ENCODE peak calls at places on chromosomes 4 and X, in five cellular contexts. D is IMR-90, E is HepG2, T is GM12878, F is SK-N-SH. Q is an unnamed sample.

GRCh38 chr4:87007345-87008181 is 72.8 kb downstream of the AFF1 start:
- DNase-seq in D (peak; percentile 54), E (no peak), T (no peak), F (peak; percentile 61), Q (no peak)

GRCh38 chr4:144687466-144687865 is 41.5 kb downstream of the HHIP start:
- DNase-seq in D (no peak), E (no peak), T (no peak), F (no peak), Q (no peak)

GRCh38 chr4:113639311-113639710 is 122.2 kb downstream of the CAMK2D start:
- DNase-seq in D (no peak), E (no peak), T (no peak), F (no peak), Q (no peak)

GRCh38 chr4:48031802-48032525 is 15.4 kb downstream of the NIPAL1 start:
- DNase-seq in D (peak; percentile 29), E (no peak), T (no peak), F (no peak), Q (no peak)

GRCh38 chr4:52142816-52143215 is 91.7 kb downstream of the SPATA18 start:
- DNase-seq in D (no peak), E (no peak), T (no peak), F (no peak), Q (no peak)

GRCh38 chr4:22635692-22636091 is 57.0 kb upstream of the GBA3 start:
- DNase-seq in D (no peak), E (no peak), T (no peak), F (no peak), Q (no peak)

GRCh38 chr4:2962614-2963184 is 507 bp downstream of the NOP14 start:
- DNase-seq in D (peak; percentile 38), E (peak; percentile 12), T (no peak), F (no peak), Q (no peak)

GRCh38 chr4:170853422-170854021 is 763.8 kb upstream of the AADAT start:
- DNase-seq in D (no peak), E (peak; percentile 19), T (peak; percentile 9), F (peak; percentile 33), Q (peak; percentile 15)

GRCh38 chr4:47251363-47252135 is 212.0 kb downstream of the COMMD8 start:
- DNase-seq in D (no peak), E (no peak), T (no peak), F (no peak), Q (no peak)

GRCh38 chr4:91127891-91128290 is 1000.7 kb downstream of the CCSER1 start:
- DNase-seq in D (no peak), E (no peak), T (no peak), F (no peak), Q (no peak)

GRCh38 chr4:173537628-173538147 is 7.7 kb upstream of the HAND2 start:
- DNase-seq in D (no peak), E (no peak), T (no peak), F (no peak), Q (no peak)

GRCh38 chr4:105937759-105938158 is 42.5 kb downstream of the NPNT start:
- DNase-seq in D (no peak), E (no peak), T (no peak), F (no peak), Q (no peak)

GRCh38 chrX:150767475-150768131 is 74.4 kb downstream of the MTMR1 start:
- DNase-seq in D (peak; percentile 92), E (no peak), T (no peak), F (no peak), Q (peak; percentile 47)

GRCh38 chr4:26206981-26207380 is 113.8 kb upstream of the RBPJ start:
- DNase-seq in D (no peak), E (no peak), T (no peak), F (no peak), Q (no peak)

GRCh38 chr4:145530662-145531061 is 49.0 kb downstream of the SMAD1 start:
- DNase-seq in D (no peak), E (no peak), T (no peak), F (no peak), Q (no peak)

GRCh38 chr4:40916880-40917279 is 167.1 kb downstream of the NSUN7 start:
- DNase-seq in D (no peak), E (peak; percentile 27), T (no peak), F (no peak), Q (peak; percentile 60)

GRCh38 chr4:46389301-46389761 is 597 bp downstream of the GABRA2 start:
- DNase-seq in D (no peak), E (peak; percentile 2), T (no peak), F (peak; percentile 15), Q (no peak)

GRCh38 chrX:129736491-129736890 is 2.3 kb upstream of the XPNPEP2 start:
- DNase-seq in D (no peak), E (peak; percentile 39), T (no peak), F (no peak), Q (no peak)

GRCh38 chr4:71441186-71442169 is 102.7 kb downstream of the SLC4A4 start:
- DNase-seq in D (peak; percentile 52), E (no peak), T (no peak), F (no peak), Q (peak; percentile 7)

GRCh38 chr4:139950568-139950967 is 203.4 kb downstream of the MAML3 start:
- DNase-seq in D (no peak), E (no peak), T (peak; percentile 83), F (no peak), Q (no peak)

GRCh38 chr4:169268951-169269781 is 1.6 kb downstream of the SH3RF1 start:
- DNase-seq in D (peak; percentile 87), E (peak; percentile 75), T (no peak), F (no peak), Q (no peak)

GRCh38 chrX:53682885-53683555 is 3.5 kb downstream of the HUWE1 start:
- DNase-seq in D (peak; percentile 50), E (peak; percentile 43), T (no peak), F (peak; percentile 47), Q (peak; percentile 26)

GRCh38 chrX:6778547-6779231 is 243.8 kb upstream of the VCX3A start:
- DNase-seq in D (no peak), E (no peak), T (no peak), F (no peak), Q (no peak)

GRCh38 chrX:9293903-9294302 is 171.0 kb upstream of the TBL1X start:
- DNase-seq in D (no peak), E (no peak), T (no peak), F (peak; percentile 12), Q (no peak)

GRCh38 chr4:172596206-172596605 is 572.4 kb upstream of the GALNT7 start:
- DNase-seq in D (no peak), E (no peak), T (no peak), F (no peak), Q (no peak)

GRCh38 chrX:45449982-45450381 is 249.3 kb upstream of the DIPK2B start:
- DNase-seq in D (no peak), E (no peak), T (no peak), F (no peak), Q (no peak)

GRCh38 chrX:115068896-115069295 is 51.5 kb upstream of the IL13RA2 start:
- DNase-seq in D (no peak), E (no peak), T (no peak), F (peak; percentile 3), Q (no peak)

GRCh38 chrX:122094611-122095010 is 1047.2 kb downstream of the GLUD2 start:
- DNase-seq in D (no peak), E (no peak), T (no peak), F (no peak), Q (no peak)

GRCh38 chrX:1685460-1685859 is 70.6 kb downstream of the ASMT start:
- DNase-seq in D (no peak), E (no peak), T (no peak), F (no peak), Q (no peak)

GRCh38 chr4:54155936-54156335 is 56.0 kb downstream of the GSX2 start:
- DNase-seq in D (no peak), E (no peak), T (no peak), F (no peak), Q (no peak)

DNA sequence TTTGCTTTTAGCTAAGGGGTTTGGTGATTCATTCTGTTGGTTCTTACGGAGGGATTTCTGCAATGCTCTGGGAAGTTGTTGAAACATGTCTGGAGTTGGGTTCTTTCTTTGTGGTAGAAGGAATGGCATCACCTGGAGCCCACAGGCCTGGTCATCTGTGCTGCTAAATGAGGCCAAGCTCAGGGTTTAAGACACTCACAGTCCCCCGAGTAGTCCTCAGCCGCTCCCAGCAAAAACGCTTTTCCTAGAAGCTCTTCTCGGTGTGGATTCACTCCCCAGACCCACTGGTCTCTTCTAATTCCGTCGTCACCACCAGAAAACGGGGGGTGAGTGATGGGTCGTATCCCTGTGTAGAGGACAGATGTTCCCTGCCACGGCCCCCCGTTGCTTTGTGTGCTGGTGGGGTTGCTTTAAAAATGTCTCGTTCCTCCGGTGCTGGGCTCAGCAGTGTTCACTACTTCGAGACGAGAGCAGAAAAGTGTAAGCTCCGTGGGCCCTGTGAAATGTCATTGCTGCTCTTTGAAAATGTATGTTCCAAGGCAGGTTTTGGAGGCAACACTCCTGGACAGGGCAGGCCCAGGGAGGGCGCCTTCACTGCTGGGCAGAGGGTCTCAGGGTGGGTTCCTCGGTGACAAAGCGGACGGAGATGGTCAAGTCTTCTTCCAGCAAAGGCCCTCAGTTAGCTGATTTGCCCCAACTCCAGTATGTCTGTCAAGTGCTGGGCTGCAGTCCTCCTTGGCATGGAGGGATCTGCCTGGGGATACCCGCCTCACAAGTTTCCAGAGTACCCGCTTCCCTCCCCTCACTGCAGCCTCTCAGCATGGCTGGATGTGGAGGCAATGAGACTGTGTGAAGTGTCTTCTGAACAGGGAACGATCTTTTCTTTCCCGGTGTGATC is 37.3 kb downstream of the PSAPL1 start:
- DNase-seq in D (peak; percentile 4), E (no peak), T (no peak), F (peak; percentile 4), Q (no peak)
- TF ChIP-seq MXI1 in D (no peak), E (no peak), T (no peak), F (no peak), Q (no peak)

DNA sequence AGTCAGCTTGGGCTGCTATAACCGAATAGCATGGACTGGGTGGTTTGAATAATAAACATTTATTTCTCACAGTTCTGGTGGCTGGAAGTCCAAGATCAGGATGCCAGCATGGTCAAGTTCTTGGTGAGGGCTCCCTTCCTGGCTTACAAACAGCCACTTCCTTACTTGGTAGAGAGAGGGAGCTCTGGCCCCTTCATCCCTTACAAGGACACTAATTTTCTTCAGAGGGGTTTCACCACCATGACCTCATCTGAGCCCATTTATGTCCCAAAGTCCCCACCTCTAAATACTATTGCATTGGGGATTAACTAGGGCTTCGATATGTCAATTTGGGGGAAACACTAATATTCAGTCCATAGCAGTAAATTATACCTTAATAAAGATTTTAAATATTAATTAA is 61.8 kb downstream of the CLNK start:
- DNase-seq in D (no peak), E (no peak), T (peak; percentile 26), F (no peak), Q (no peak)
- H3K4me3 ChIP-seq in D (no peak overlapping the region), E (no peak overlapping the region), T (no peak overlapping the region), F (no peak overlapping the region), Q (no peak overlapping the region)

GRCh38 chrX:26848511-26848910 is 614.6 kb downstream of the PPP4R3C start:
- DNase-seq in D (no peak), E (no peak), T (no peak), F (no peak), Q (no peak)

GRCh38 chrX:26845051-26845450 is 618.1 kb downstream of the PPP4R3C start:
- DNase-seq in D (no peak), E (no peak), T (no peak), F (no peak), Q (no peak)
- TF ChIP-seq MXI1 in D (no peak), E (no peak), T (no peak), F (no peak), Q (no peak)

DNA sequence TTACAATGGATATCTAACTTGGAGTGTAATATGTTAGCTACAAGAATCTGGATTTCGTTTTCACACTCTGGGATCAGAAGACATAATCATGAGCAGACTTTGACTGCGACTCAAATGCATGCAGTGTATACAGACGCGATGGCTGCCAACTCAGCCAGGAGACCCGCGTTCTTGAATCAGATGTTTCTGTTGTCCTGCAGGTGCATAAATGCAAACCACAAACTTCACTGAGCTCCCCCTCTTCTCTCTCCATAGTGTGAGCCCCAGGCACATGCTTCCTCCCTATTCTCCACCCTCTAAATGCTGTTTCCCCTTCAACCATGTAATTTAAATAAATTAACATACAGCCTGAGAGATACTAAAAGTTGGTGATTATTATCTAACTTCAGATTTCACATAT is 347.9 kb downstream of the DCHS2 start:
- DNase-seq in D (no peak), E (no peak), T (no peak), F (no peak), Q (no peak)
- H3K4me3 ChIP-seq in D (no peak overlapping the region), E (no peak overlapping the region), T (no peak overlapping the region), F (no peak overlapping the region), Q (no peak overlapping the region)

Q was measured in K562.